ENCODE peak calls at places on chromosomes 11 and 22, in nine cellular contexts. X is fibroblast of lung, C is GM23338, G is HepG2, P is K562, S is HCT116, M is GM23248, Y is hepatocyte, L is endothelial cell of umbilical vein. H is an unnamed sample.

GRCh38 chr11:1889941-1890855 is 1.5 kb downstream of the PRR33 start:
- DNase-seq in C (no peak), L (no peak), M (no peak), P (no peak), G (no peak), Y (no peak), X (no peak), S (no peak), H (no peak)

GRCh38 chr11:19306570-19306969 is 65.8 kb upstream of the E2F8 start:
- DNase-seq in M (no peak), P (no peak), L (no peak), Y (no peak), C (no peak), G (no peak), X (no peak), S (no peak), H (no peak)

GRCh38 chr11:128759168-128759567 is 65.3 kb downstream of the FLI1 start:
- DNase-seq in L (no peak), Y (no peak), P (no peak), C (no peak), X (no peak), S (no peak), M (no peak), G (no peak), H (no peak)

GRCh38 chr11:10487002-10487647 is 32.1 kb downstream of the AMPD3 start:
- DNase-seq in S (no peak), M (no peak), X (no peak), L (no peak), Y (no peak), P (no peak), C (no peak), G (no peak), H (no peak)

GRCh38 chr11:102831128-102831708 is 12.2 kb downstream of the MMP3 start:
- DNase-seq in C (peak; percentile 78), L (peak; percentile 63), G (peak; percentile 4), M (peak; percentile 88), S (no peak), Y (peak; percentile 44), X (peak; percentile 53), P (peak; percentile 21), H (no peak)

GRCh38 chr11:68011046-68011943 is 1.2 kb downstream of the ALDH3B1 start:
- DNase-seq in M (no peak), Y (no peak), X (peak; percentile 23), C (no peak), G (no peak), L (no peak), S (no peak), P (no peak), H (no peak)

GRCh38 chr11:114180301-114181055 is 115.7 kb upstream of the NNMT start:
- DNase-seq in Y (peak; percentile 46), M (peak; percentile 31), G (peak; percentile 12), L (peak; percentile 59), P (no peak), C (peak; percentile 74), S (no peak), X (no peak), H (no peak)

GRCh38 chr11:10565493-10565892 is 3.0 kb downstream of the LYVE1 start:
- DNase-seq in M (no peak), G (no peak), X (no peak), L (no peak), S (no peak), Y (no peak), P (no peak), C (no peak), H (no peak)

GRCh38 chr11:68839953-68840641 is 1.6 kb downstream of the CPT1A start:
- DNase-seq in C (peak; percentile 76), M (peak; percentile 53), L (peak; percentile 79), S (no peak), G (no peak), Y (no peak), X (peak; percentile 29), P (peak; percentile 80), H (peak; percentile 51)

GRCh38 chr11:103811870-103812509 is 224.4 kb upstream of the DDI1 start:
- DNase-seq in C (no peak), L (no peak), P (no peak), S (no peak), X (no peak), M (no peak), Y (no peak), G (no peak), H (no peak)

GRCh38 chr11:69385832-69386415 is 92.0 kb downstream of the MYEOV start:
- DNase-seq in L (no peak), P (no peak), X (no peak), S (no peak), M (no peak), Y (no peak), G (no peak), C (no peak), H (no peak)

GRCh38 chr11:86483591-86484163 is 109.0 kb downstream of the CCDC81 start:
- DNase-seq in X (no peak), C (no peak), M (no peak), L (no peak), S (no peak), G (no peak), Y (no peak), P (no peak), H (no peak)

GRCh38 chr11:62542750-62543567 is 3.6 kb downstream of the AHNAK start:
- DNase-seq in L (peak; percentile 75), Y (peak; percentile 85), X (peak; percentile 71), S (peak; percentile 54), C (peak; percentile 86), G (no peak), M (peak; percentile 90), P (peak; percentile 91), H (peak; percentile 68)

GRCh38 chr11:64291746-64292457 is 800 bp downstream of the KCNK4 start:
- DNase-seq in M (peak; percentile 42), C (no peak), X (no peak), S (no peak), G (no peak), Y (no peak), P (no peak), L (no peak), H (no peak)
- TF ChIP-seq EZH2 in M (peak; percentile 87), C (peak; percentile 79), X (peak; percentile 89), S (no peak), G (no peak), Y (peak; percentile 36), P (no peak), L (peak; percentile 99), H (no peak)

GRCh38 chr11:117989351-117990102 is 3.3 kb downstream of the IL10RA start:
- DNase-seq in G (no peak), C (no peak), Y (no peak), L (no peak), X (no peak), M (no peak), P (no peak), S (no peak), H (no peak)

GRCh38 chr11:117986981-117987495 is 844 bp downstream of the IL10RA start:
- DNase-seq in G (no peak), L (no peak), Y (no peak), S (no peak), M (peak; percentile 23), X (no peak), C (no peak), P (no peak), H (peak; percentile 72)

GRCh38 chr11:117984471-117984870 is 1.7 kb upstream of the IL10RA start:
- DNase-seq in Y (no peak), M (no peak), X (no peak), P (no peak), C (no peak), G (no peak), S (no peak), L (no peak), H (no peak)

GRCh38 chr11:117983163-117983475 is 3.1 kb upstream of the IL10RA start:
- DNase-seq in P (no peak), L (no peak), C (no peak), G (no peak), S (no peak), X (no peak), Y (no peak), M (no peak), H (no peak)

GRCh38 chr11:117985953-117986887 is at the start of gene IL10RA:
- DNase-seq in M (peak; percentile 64), G (peak; percentile 8), P (peak; percentile 90), Y (peak; percentile 91), S (peak; percentile 39), C (peak; percentile 91), L (peak; percentile 78), X (peak; percentile 52), H (peak; percentile 30)
- TF ChIP-seq EZH2 in M (no peak), G (peak; percentile 25), P (no peak), Y (no peak), S (no peak), C (no peak), L (no peak), X (no peak), H (peak; percentile 52)

DNA sequence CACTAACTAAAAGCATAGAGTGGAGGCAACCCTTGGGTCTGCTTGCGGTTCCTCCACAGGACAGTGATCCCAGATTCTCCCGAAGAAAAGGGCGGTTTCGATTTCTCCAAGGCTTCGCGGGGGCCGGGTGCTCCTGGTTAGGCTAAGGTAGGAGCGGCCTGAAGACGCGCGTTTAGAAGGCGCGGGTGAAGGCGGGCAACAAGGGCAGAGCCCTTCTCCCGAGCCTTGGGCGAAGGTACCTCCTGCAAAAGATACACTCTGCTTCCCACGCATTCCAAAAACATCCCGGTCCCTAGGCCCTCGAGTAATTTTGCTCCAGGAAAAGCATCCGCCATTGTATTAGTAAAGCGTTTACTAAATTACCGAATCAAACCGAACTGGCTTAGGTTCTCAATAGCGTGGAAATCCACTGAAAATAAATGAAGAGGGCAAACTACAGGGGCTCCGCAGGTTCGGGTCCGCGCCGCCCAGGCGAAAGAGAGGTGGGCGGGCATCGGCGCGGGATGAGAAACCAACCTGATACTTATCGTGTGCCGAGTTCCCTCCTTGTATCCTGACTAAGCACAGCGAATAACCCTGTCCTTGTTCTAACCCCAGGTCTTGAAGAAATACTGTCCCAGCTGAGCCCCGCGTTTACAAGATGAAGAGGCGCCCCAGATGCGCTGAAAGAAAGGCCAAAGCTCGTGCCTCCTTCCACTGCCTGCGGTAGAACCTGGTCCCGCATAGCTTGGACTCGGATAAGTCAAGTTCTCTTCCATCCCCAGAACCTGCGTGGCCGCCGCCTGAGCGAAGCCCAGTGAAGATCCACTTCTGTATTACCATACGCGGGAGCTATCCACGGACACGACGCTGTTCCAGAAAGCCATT is 1.9 kb downstream of the WT1 start:
- DNase-seq in G (no peak), L (no peak), Y (no peak), M (no peak), P (peak; percentile 73), C (peak; percentile 54), X (no peak), S (no peak), H (no peak)
- TF ChIP-seq EZH2 in G (no peak), L (peak; percentile 90), Y (peak; percentile 95), M (peak; percentile 69), P (no peak), C (peak; percentile 98), X (peak; percentile 78), S (no peak), H (no peak)

DNA sequence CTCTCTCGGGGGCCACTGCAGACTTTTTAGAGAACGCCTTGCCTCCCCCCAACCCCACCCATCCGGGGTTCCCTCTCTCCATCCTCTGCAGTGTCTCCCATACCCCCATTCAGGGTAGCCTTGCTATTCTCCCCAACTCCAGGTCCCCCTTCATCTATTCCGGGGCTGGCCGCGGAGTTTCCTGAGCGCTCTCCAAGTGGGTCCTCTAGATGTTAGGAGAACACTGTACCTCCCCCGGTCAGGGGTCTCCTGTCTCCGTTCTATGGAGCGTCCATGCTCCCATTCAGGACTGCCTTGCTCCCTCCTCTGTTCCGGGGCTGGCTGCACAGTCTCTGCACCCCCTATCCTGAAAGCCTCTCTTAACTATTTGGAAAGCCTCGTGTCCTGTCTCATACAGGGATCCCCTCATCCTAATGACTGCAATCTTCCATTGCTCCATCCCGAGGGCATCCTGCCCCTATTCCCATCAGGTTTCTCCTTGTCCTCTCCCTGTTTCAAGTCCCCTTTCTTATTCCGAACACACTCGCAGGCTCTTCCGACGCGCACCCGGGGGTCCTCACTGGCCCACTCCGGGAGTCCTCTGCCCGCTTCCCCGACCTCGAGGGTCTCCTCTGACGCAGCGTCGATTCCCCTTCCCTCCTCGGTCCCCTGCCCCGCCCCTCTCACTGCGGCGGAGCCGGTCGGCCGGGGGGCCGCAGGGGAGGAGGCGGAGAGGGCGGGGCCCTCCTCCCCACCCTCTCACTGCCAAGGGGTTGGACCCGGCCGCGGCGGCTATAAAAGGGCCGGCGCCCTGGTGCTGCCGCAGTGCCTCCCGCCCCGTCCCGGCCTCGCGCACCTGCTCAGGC is at the start of gene NEFH:
- DNase-seq in M (no peak), G (no peak), P (peak; percentile 50), S (no peak), L (no peak), X (no peak), C (peak; percentile 48), Y (peak; percentile 22), H (no peak)
- TF ChIP-seq EZH2 in M (no peak), G (no peak), P (no peak), S (no peak), L (no peak), X (no peak), C (peak; percentile 36), Y (no peak), H (no peak)